ENCODE peak calls at places on chromosomes 13 and 19, in six cellular contexts. One of them, this sample, is unnamed.

GRCh38 chr19:19115954-19116353 is 22.3 kb downstream of the TMEM161A start:
- DNase-seq in IMR-90: no peak
- DNase-seq in neuronal stem cell: no peak
- DNase-seq in H9: peak; percentile 81
- DNase-seq in H1: peak; percentile 93
- DNase-seq in mesenchymal stem cell: no peak
- DNase-seq in this sample: peak; percentile 51

GRCh38 chr13:48562296-48563066 is 29.6 kb upstream of the RCBTB2 start:
- DNase-seq in mesenchymal stem cell: no peak
- DNase-seq in neuronal stem cell: no peak
- DNase-seq in H9: no peak
- DNase-seq in IMR-90: no peak
- DNase-seq in H1: no peak
- DNase-seq in this sample: no peak

GRCh38 chr19:35716735-35716984 is 1.1 kb upstream of the KMT2B start:
- DNase-seq in mesenchymal stem cell: no peak
- DNase-seq in neuronal stem cell: no peak
- DNase-seq in H9: no peak
- DNase-seq in IMR-90: no peak
- DNase-seq in H1: no peak
- DNase-seq in this sample: no peak

GRCh38 chr13:107348931-107349330 is 781.0 kb upstream of the ARGLU1 start:
- DNase-seq in mesenchymal stem cell: peak; percentile 85
- DNase-seq in IMR-90: peak; percentile 70
- DNase-seq in neuronal stem cell: no peak
- DNase-seq in H1: no peak
- DNase-seq in H9: no peak
- DNase-seq in this sample: peak; percentile 0

GRCh38 chr19:51696606-51697005 is 3.5 kb downstream of the SPACA6 start:
- DNase-seq in neuronal stem cell: no peak
- DNase-seq in H9: no peak
- DNase-seq in IMR-90: no peak
- DNase-seq in H1: no peak
- DNase-seq in mesenchymal stem cell: no peak
- DNase-seq in this sample: no peak

GRCh38 chr13:76921516-76921915 is 26.8 kb upstream of the ACOD1 start:
- DNase-seq in H1: no peak
- DNase-seq in mesenchymal stem cell: no peak
- DNase-seq in H9: no peak
- DNase-seq in IMR-90: no peak
- DNase-seq in neuronal stem cell: no peak
- DNase-seq in this sample: no peak

GRCh38 chr13:113029487-113030258 is 60.7 kb downstream of the MCF2L start:
- DNase-seq in IMR-90: no peak
- DNase-seq in H9: peak; percentile 77
- DNase-seq in neuronal stem cell: peak; percentile 59
- DNase-seq in H1: peak; percentile 97
- DNase-seq in mesenchymal stem cell: peak; percentile 8
- DNase-seq in this sample: peak; percentile 35

GRCh38 chr19:18014197-18014596 is 6.2 kb downstream of the ARRDC2 start:
- DNase-seq in H1: no peak
- DNase-seq in IMR-90: no peak
- DNase-seq in neuronal stem cell: no peak
- DNase-seq in mesenchymal stem cell: no peak
- DNase-seq in H9: no peak
- DNase-seq in this sample: no peak

GRCh38 chr19:40542197-40542859 is 34.3 kb upstream of the SHKBP1 start:
- DNase-seq in mesenchymal stem cell: peak; percentile 17
- DNase-seq in IMR-90: peak; percentile 60
- DNase-seq in H9: no peak
- DNase-seq in H1: no peak
- DNase-seq in neuronal stem cell: no peak
- DNase-seq in this sample: no peak

GRCh38 chr13:42041684-42042035 is 6.8 kb upstream of the DGKH start:
- DNase-seq in IMR-90: peak; percentile 63
- DNase-seq in mesenchymal stem cell: peak; percentile 78
- DNase-seq in neuronal stem cell: peak; percentile 29
- DNase-seq in H9: peak; percentile 71
- DNase-seq in H1: peak; percentile 71
- DNase-seq in this sample: peak; percentile 62

GRCh38 chr13:50616101-50616500 is 227.4 kb downstream of the DLEU7 start:
- DNase-seq in H9: no peak
- DNase-seq in IMR-90: peak; percentile 51
- DNase-seq in H1: no peak
- DNase-seq in neuronal stem cell: no peak
- DNase-seq in mesenchymal stem cell: peak; percentile 23
- DNase-seq in this sample: no peak

GRCh38 chr13:40058757-40059236 is 403.3 kb downstream of the COG6 start:
- DNase-seq in mesenchymal stem cell: peak; percentile 9
- DNase-seq in IMR-90: no peak
- DNase-seq in H1: no peak
- DNase-seq in neuronal stem cell: no peak
- DNase-seq in H9: no peak
- DNase-seq in this sample: no peak

GRCh38 chr19:4376245-4376990 is 23.9 kb downstream of the SH3GL1 start:
- DNase-seq in neuronal stem cell: no peak
- DNase-seq in mesenchymal stem cell: no peak
- DNase-seq in H1: no peak
- DNase-seq in IMR-90: no peak
- DNase-seq in H9: no peak
- DNase-seq in this sample: no peak

GRCh38 chr19:18596752-18597157 is 8.2 kb downstream of the REX1BD start:
- DNase-seq in neuronal stem cell: no peak
- DNase-seq in H1: peak; percentile 91
- DNase-seq in mesenchymal stem cell: no peak
- DNase-seq in H9: peak; percentile 92
- DNase-seq in IMR-90: no peak
- DNase-seq in this sample: peak; percentile 57

GRCh38 chr13:73325351-73326214 is 266.8 kb downstream of the KLF5 start:
- DNase-seq in IMR-90: peak; percentile 5
- DNase-seq in H1: no peak
- DNase-seq in H9: no peak
- DNase-seq in mesenchymal stem cell: peak; percentile 11
- DNase-seq in neuronal stem cell: no peak
- DNase-seq in this sample: peak; percentile 10

GRCh38 chr13:44936246-44936645 is 53.0 kb downstream of the NUFIP1 start:
- DNase-seq in mesenchymal stem cell: no peak
- DNase-seq in H9: no peak
- DNase-seq in IMR-90: no peak
- DNase-seq in neuronal stem cell: no peak
- DNase-seq in H1: no peak
- DNase-seq in this sample: no peak

GRCh38 chr13:35978607-35979316 is 152.4 kb downstream of the DCLK1 start:
- DNase-seq in H1: peak; percentile 72
- DNase-seq in mesenchymal stem cell: peak; percentile 52
- DNase-seq in IMR-90: peak; percentile 69
- DNase-seq in neuronal stem cell: peak; percentile 68
- DNase-seq in H9: no peak
- DNase-seq in this sample: peak; percentile 94

GRCh38 chr19:30540671-30541210 is 168.6 kb downstream of the ZNF536 start:
- DNase-seq in H1: no peak
- DNase-seq in mesenchymal stem cell: no peak
- DNase-seq in neuronal stem cell: no peak
- DNase-seq in IMR-90: no peak
- DNase-seq in H9: no peak
- DNase-seq in this sample: no peak

GRCh38 chr19:55486971-55487883 is 1.0 kb upstream of the SSC5D start:
- DNase-seq in neuronal stem cell: no peak
- DNase-seq in mesenchymal stem cell: peak; percentile 99
- DNase-seq in H9: no peak
- DNase-seq in IMR-90: peak; percentile 97
- DNase-seq in H1: peak; percentile 59
- DNase-seq in this sample: no peak

GRCh38 chr19:15304140-15304705 is 28.1 kb downstream of the BRD4 start:
- DNase-seq in H1: no peak
- DNase-seq in IMR-90: no peak
- DNase-seq in mesenchymal stem cell: peak; percentile 65
- DNase-seq in H9: no peak
- DNase-seq in neuronal stem cell: no peak
- DNase-seq in this sample: no peak

GRCh38 chr13:112890316-112891131 is 78.5 kb upstream of the MCF2L start:
- DNase-seq in H1: no peak
- DNase-seq in IMR-90: no peak
- DNase-seq in H9: no peak
- DNase-seq in mesenchymal stem cell: no peak
- DNase-seq in neuronal stem cell: no peak
- DNase-seq in this sample: no peak

GRCh38 chr19:15292847-15293582 is 39.3 kb downstream of the BRD4 start:
- DNase-seq in mesenchymal stem cell: no peak
- DNase-seq in H9: no peak
- DNase-seq in neuronal stem cell: no peak
- DNase-seq in IMR-90: no peak
- DNase-seq in H1: no peak
- DNase-seq in this sample: no peak

GRCh38 chr13:24511824-24512207 is 762 bp downstream of the PARP4 start:
- DNase-seq in mesenchymal stem cell: no peak
- DNase-seq in neuronal stem cell: no peak
- DNase-seq in IMR-90: no peak
- DNase-seq in H1: no peak
- DNase-seq in H9: no peak
- DNase-seq in this sample: no peak

GRCh38 chr19:10768936-10769335 is 51.1 kb downstream of the DNM2 start:
- DNase-seq in neuronal stem cell: no peak
- DNase-seq in mesenchymal stem cell: no peak
- DNase-seq in H1: no peak
- DNase-seq in H9: no peak
- DNase-seq in IMR-90: no peak
- DNase-seq in this sample: no peak

GRCh38 chr19:1042689-1043511 is 3.0 kb downstream of the ABCA7 start:
- DNase-seq in H9: peak; percentile 26
- DNase-seq in mesenchymal stem cell: no peak
- DNase-seq in H1: no peak
- DNase-seq in neuronal stem cell: no peak
- DNase-seq in IMR-90: no peak
- DNase-seq in this sample: no peak

GRCh38 chr13:20127263-20127562 is 33.6 kb downstream of the GJA3 start:
- DNase-seq in H9: no peak
- DNase-seq in H1: no peak
- DNase-seq in mesenchymal stem cell: no peak
- DNase-seq in IMR-90: no peak
- DNase-seq in neuronal stem cell: no peak
- DNase-seq in this sample: no peak

GRCh38 chr19:55962186-55962585 is 14.6 kb downstream of the NLRP8 start:
- DNase-seq in H9: no peak
- DNase-seq in IMR-90: no peak
- DNase-seq in mesenchymal stem cell: no peak
- DNase-seq in H1: no peak
- DNase-seq in neuronal stem cell: no peak
- DNase-seq in this sample: no peak

GRCh38 chr19:19348266-19348665 is 27.6 kb downstream of the MAU2 start:
- DNase-seq in neuronal stem cell: no peak
- DNase-seq in mesenchymal stem cell: no peak
- DNase-seq in H9: no peak
- DNase-seq in IMR-90: no peak
- DNase-seq in H1: no peak
- DNase-seq in this sample: no peak

GRCh38 chr19:750640-751423 is at the start of gene MISP:
- DNase-seq in H1: no peak
- DNase-seq in neuronal stem cell: no peak
- DNase-seq in H9: no peak
- DNase-seq in IMR-90: no peak
- DNase-seq in mesenchymal stem cell: no peak
- DNase-seq in this sample: no peak

GRCh38 chr19:10621966-10622365 is 3.4 kb upstream of the SLC44A2 start:
- DNase-seq in IMR-90: no peak
- DNase-seq in neuronal stem cell: no peak
- DNase-seq in mesenchymal stem cell: no peak
- DNase-seq in H1: no peak
- DNase-seq in H9: no peak
- DNase-seq in this sample: no peak

GRCh38 chr13:90498096-90498495 is 849.4 kb upstream of the MIR17HG start:
- DNase-seq in neuronal stem cell: no peak
- DNase-seq in H9: no peak
- DNase-seq in IMR-90: no peak
- DNase-seq in H1: no peak
- DNase-seq in mesenchymal stem cell: no peak
- DNase-seq in this sample: no peak

GRCh38 chr19:11699931-11700794 is 38.6 kb downstream of the ZNF823 start:
- DNase-seq in mesenchymal stem cell: peak; percentile 51
- DNase-seq in neuronal stem cell: no peak
- DNase-seq in H1: no peak
- DNase-seq in IMR-90: peak; percentile 42
- DNase-seq in H9: no peak
- DNase-seq in this sample: peak; percentile 80

GRCh38 chr19:32339988-32340874 is 5.2 kb upstream of the ZNF507 start:
- DNase-seq in neuronal stem cell: no peak
- DNase-seq in IMR-90: peak; percentile 27
- DNase-seq in H1: peak; percentile 70
- DNase-seq in mesenchymal stem cell: peak; percentile 61
- DNase-seq in H9: peak; percentile 71
- DNase-seq in this sample: peak; percentile 67

DNA sequence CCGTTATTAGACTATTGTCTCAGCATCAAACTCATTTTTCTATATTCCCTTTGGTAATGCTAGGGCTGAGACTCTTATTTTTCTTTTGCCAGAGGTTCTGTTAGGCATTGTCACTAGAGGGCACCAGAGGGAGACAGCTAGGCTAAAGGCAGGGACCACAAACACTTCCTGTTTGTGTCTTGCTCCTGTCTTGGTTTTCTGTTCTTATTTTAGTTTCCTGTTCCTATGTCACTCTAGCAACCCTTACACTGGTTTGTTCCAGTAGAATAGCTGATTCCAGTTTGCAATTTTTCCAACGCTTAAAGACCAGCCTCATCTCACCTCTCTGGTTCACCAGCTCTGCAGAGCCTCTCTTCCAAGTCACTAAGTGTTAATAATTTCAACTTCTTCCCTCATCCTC is 772.0 kb downstream of the DIAPH3 start:
- DNase-seq in H9: peak; percentile 52
- DNase-seq in IMR-90: peak; percentile 74
- DNase-seq in mesenchymal stem cell: peak; percentile 73
- DNase-seq in neuronal stem cell: peak; percentile 40
- DNase-seq in H1: peak; percentile 53
- DNase-seq in this sample: peak; percentile 78
- H2BK120ac ChIP-seq in H9: no peak overlapping the region
- H2BK120ac ChIP-seq in IMR-90: peak overlapping the region; percentile 54
- H2BK120ac ChIP-seq in mesenchymal stem cell: no peak overlapping the region
- H2BK120ac ChIP-seq in neuronal stem cell: no peak overlapping the region
- H2BK120ac ChIP-seq in H1: no peak overlapping the region
- H2BK120ac ChIP-seq in this sample: no peak overlapping the region

GRCh38 chr13:88979465-88980180 is 1308.5 kb downstream of the SLITRK5 start:
- DNase-seq in H1: no peak
- DNase-seq in mesenchymal stem cell: peak; percentile 1
- DNase-seq in neuronal stem cell: no peak
- DNase-seq in H9: no peak
- DNase-seq in IMR-90: no peak
- DNase-seq in this sample: peak; percentile 9
- H3K14ac ChIP-seq in H1: no peak overlapping the region
- H3K14ac ChIP-seq in mesenchymal stem cell: no peak overlapping the region
- H3K14ac ChIP-seq in neuronal stem cell: no peak overlapping the region
- H3K14ac ChIP-seq in H9: no peak overlapping the region
- H3K14ac ChIP-seq in IMR-90: no peak overlapping the region
- H3K14ac ChIP-seq in this sample: no peak overlapping the region

GRCh38 chr19:46784262-46785053 is 3.9 kb downstream of the SLC1A5 start:
- DNase-seq in H1: peak; percentile 69
- DNase-seq in neuronal stem cell: peak; percentile 29
- DNase-seq in mesenchymal stem cell: peak; percentile 93
- DNase-seq in H9: peak; percentile 88
- DNase-seq in IMR-90: peak; percentile 95
- DNase-seq in this sample: peak; percentile 70
- H2BK120ac ChIP-seq in H1: peak overlapping the region; percentile 0
- H2BK120ac ChIP-seq in neuronal stem cell: no peak overlapping the region
- H2BK120ac ChIP-seq in mesenchymal stem cell: peak overlapping the region; percentile 76
- H2BK120ac ChIP-seq in H9: no peak overlapping the region
- H2BK120ac ChIP-seq in IMR-90: peak overlapping the region; percentile 97
- H2BK120ac ChIP-seq in this sample: peak overlapping the region; percentile 50

GRCh38 chr19:50506700-50507099 is 4.3 kb downstream of the JOSD2 start:
- DNase-seq in H9: no peak
- DNase-seq in H1: no peak
- DNase-seq in IMR-90: no peak
- DNase-seq in mesenchymal stem cell: no peak
- DNase-seq in neuronal stem cell: no peak
- DNase-seq in this sample: no peak
- H3K14ac ChIP-seq in H9: no peak overlapping the region
- H3K14ac ChIP-seq in H1: no peak overlapping the region
- H3K14ac ChIP-seq in IMR-90: no peak overlapping the region
- H3K14ac ChIP-seq in mesenchymal stem cell: no peak overlapping the region
- H3K14ac ChIP-seq in neuronal stem cell: no peak overlapping the region
- H3K14ac ChIP-seq in this sample: no peak overlapping the region